ENCODE peak calls at places on chromosomes 13 and 19, in nine cellular contexts. One of them, this sample, is unnamed.

GRCh38 chr19:33812388-33813330 is 16.0 kb downstream of the KCTD15 start:
- DNase-seq in tibial artery: peak; percentile 56
- DNase-seq in CD8-positive, alpha-beta memory T cell: no peak
- DNase-seq in fibroblast of lung: no peak
- DNase-seq in lung: no peak
- DNase-seq in psoas muscle: no peak
- DNase-seq in trophoblast cell: no peak
- DNase-seq in osteoblast: peak; percentile 57
- DNase-seq in heart right ventricle: no peak
- DNase-seq in this sample: no peak

GRCh38 chr19:55554749-55555152 is 9.4 kb upstream of the SBK3 start:
- DNase-seq in tibial artery: no peak
- DNase-seq in CD8-positive, alpha-beta memory T cell: peak; percentile 8
- DNase-seq in fibroblast of lung: no peak
- DNase-seq in lung: no peak
- DNase-seq in psoas muscle: no peak
- DNase-seq in trophoblast cell: no peak
- DNase-seq in osteoblast: no peak
- DNase-seq in heart right ventricle: no peak
- DNase-seq in this sample: no peak

GRCh38 chr19:18292810-18293641 is 11.6 kb upstream of the JUND start:
- DNase-seq in tibial artery: peak; percentile 92
- DNase-seq in CD8-positive, alpha-beta memory T cell: peak; percentile 60
- DNase-seq in fibroblast of lung: peak; percentile 77
- DNase-seq in lung: peak; percentile 87
- DNase-seq in psoas muscle: peak; percentile 90
- DNase-seq in trophoblast cell: peak; percentile 99
- DNase-seq in osteoblast: peak; percentile 95
- DNase-seq in heart right ventricle: peak; percentile 89
- DNase-seq in this sample: peak; percentile 68

GRCh38 chr19:55857149-55857548 is 20.8 kb downstream of the NLRP4 start:
- DNase-seq in tibial artery: no peak
- DNase-seq in CD8-positive, alpha-beta memory T cell: no peak
- DNase-seq in fibroblast of lung: no peak
- DNase-seq in lung: no peak
- DNase-seq in psoas muscle: no peak
- DNase-seq in trophoblast cell: no peak
- DNase-seq in osteoblast: no peak
- DNase-seq in heart right ventricle: no peak
- DNase-seq in this sample: no peak

GRCh38 chr13:23701646-23702045 is 131.4 kb downstream of the TNFRSF19 start:
- DNase-seq in tibial artery: peak; percentile 93
- DNase-seq in CD8-positive, alpha-beta memory T cell: no peak
- DNase-seq in fibroblast of lung: peak; percentile 65
- DNase-seq in lung: peak; percentile 45
- DNase-seq in psoas muscle: peak; percentile 94
- DNase-seq in trophoblast cell: no peak
- DNase-seq in osteoblast: peak; percentile 99
- DNase-seq in heart right ventricle: peak; percentile 79
- DNase-seq in this sample: peak; percentile 77

GRCh38 chr19:41298327-41298964 is 11.5 kb upstream of the CCDC97 start:
- DNase-seq in tibial artery: peak; percentile 87
- DNase-seq in CD8-positive, alpha-beta memory T cell: peak; percentile 78
- DNase-seq in fibroblast of lung: peak; percentile 81
- DNase-seq in lung: peak; percentile 76
- DNase-seq in psoas muscle: peak; percentile 88
- DNase-seq in trophoblast cell: peak; percentile 98
- DNase-seq in osteoblast: peak; percentile 96
- DNase-seq in heart right ventricle: peak; percentile 81
- DNase-seq in this sample: peak; percentile 40

GRCh38 chr19:32828139-32828538 is 41.4 kb downstream of the SLC7A9 start:
- DNase-seq in tibial artery: no peak
- DNase-seq in CD8-positive, alpha-beta memory T cell: no peak
- DNase-seq in fibroblast of lung: no peak
- DNase-seq in lung: no peak
- DNase-seq in psoas muscle: no peak
- DNase-seq in trophoblast cell: no peak
- DNase-seq in osteoblast: no peak
- DNase-seq in heart right ventricle: no peak
- DNase-seq in this sample: no peak

GRCh38 chr19:12075538-12076139 is 11.1 kb downstream of the ZNF844 start:
- DNase-seq in tibial artery: no peak
- DNase-seq in CD8-positive, alpha-beta memory T cell: no peak
- DNase-seq in fibroblast of lung: peak; percentile 31
- DNase-seq in lung: no peak
- DNase-seq in psoas muscle: no peak
- DNase-seq in trophoblast cell: no peak
- DNase-seq in osteoblast: no peak
- DNase-seq in heart right ventricle: no peak
- DNase-seq in this sample: no peak

GRCh38 chr19:33224694-33225457 is 774 bp downstream of the SLC7A10 start:
- DNase-seq in tibial artery: no peak
- DNase-seq in CD8-positive, alpha-beta memory T cell: no peak
- DNase-seq in fibroblast of lung: no peak
- DNase-seq in lung: no peak
- DNase-seq in psoas muscle: peak; percentile 46
- DNase-seq in trophoblast cell: no peak
- DNase-seq in osteoblast: no peak
- DNase-seq in heart right ventricle: no peak
- DNase-seq in this sample: no peak

GRCh38 chr13:49711218-49711863 is 20.1 kb upstream of the EBPL start:
- DNase-seq in tibial artery: no peak
- DNase-seq in CD8-positive, alpha-beta memory T cell: no peak
- DNase-seq in fibroblast of lung: peak; percentile 96
- DNase-seq in lung: no peak
- DNase-seq in psoas muscle: no peak
- DNase-seq in trophoblast cell: no peak
- DNase-seq in osteoblast: no peak
- DNase-seq in heart right ventricle: no peak
- DNase-seq in this sample: no peak

GRCh38 chr13:57601536-57601935 is 30.0 kb upstream of the PCDH17 start:
- DNase-seq in tibial artery: no peak
- DNase-seq in CD8-positive, alpha-beta memory T cell: no peak
- DNase-seq in fibroblast of lung: no peak
- DNase-seq in lung: no peak
- DNase-seq in psoas muscle: no peak
- DNase-seq in trophoblast cell: no peak
- DNase-seq in osteoblast: no peak
- DNase-seq in heart right ventricle: no peak
- DNase-seq in this sample: no peak

GRCh38 chr19:28940751-28941500 is 272.0 kb downstream of the UQCRFS1 start:
- DNase-seq in tibial artery: no peak
- DNase-seq in CD8-positive, alpha-beta memory T cell: no peak
- DNase-seq in fibroblast of lung: peak; percentile 49
- DNase-seq in lung: no peak
- DNase-seq in psoas muscle: no peak
- DNase-seq in trophoblast cell: peak; percentile 51
- DNase-seq in osteoblast: no peak
- DNase-seq in heart right ventricle: no peak
- DNase-seq in this sample: no peak

GRCh38 chr19:48480151-48480475 is 10.9 kb downstream of the CYTH2 start:
- DNase-seq in tibial artery: peak; percentile 87
- DNase-seq in CD8-positive, alpha-beta memory T cell: no peak
- DNase-seq in fibroblast of lung: peak; percentile 29
- DNase-seq in lung: no peak
- DNase-seq in psoas muscle: peak; percentile 86
- DNase-seq in trophoblast cell: no peak
- DNase-seq in osteoblast: peak; percentile 87
- DNase-seq in heart right ventricle: peak; percentile 72
- DNase-seq in this sample: peak; percentile 72

GRCh38 chr13:19860884-19861655 is 2.4 kb downstream of the ZMYM5 start:
- DNase-seq in tibial artery: no peak
- DNase-seq in CD8-positive, alpha-beta memory T cell: no peak
- DNase-seq in fibroblast of lung: peak; percentile 55
- DNase-seq in lung: no peak
- DNase-seq in psoas muscle: no peak
- DNase-seq in trophoblast cell: peak; percentile 13
- DNase-seq in osteoblast: peak; percentile 83
- DNase-seq in heart right ventricle: no peak
- DNase-seq in this sample: no peak

GRCh38 chr13:34776984-34777913 is 164.8 kb upstream of the NBEA start:
- DNase-seq in tibial artery: no peak
- DNase-seq in CD8-positive, alpha-beta memory T cell: no peak
- DNase-seq in fibroblast of lung: no peak
- DNase-seq in lung: no peak
- DNase-seq in psoas muscle: no peak
- DNase-seq in trophoblast cell: no peak
- DNase-seq in osteoblast: peak; percentile 1
- DNase-seq in heart right ventricle: no peak
- DNase-seq in this sample: no peak

GRCh38 chr13:105709181-105709580 is 826.3 kb downstream of the EFNB2 start:
- DNase-seq in tibial artery: no peak
- DNase-seq in CD8-positive, alpha-beta memory T cell: no peak
- DNase-seq in fibroblast of lung: no peak
- DNase-seq in lung: no peak
- DNase-seq in psoas muscle: no peak
- DNase-seq in trophoblast cell: no peak
- DNase-seq in osteoblast: no peak
- DNase-seq in heart right ventricle: no peak
- DNase-seq in this sample: no peak

GRCh38 chr13:34913040-34913439 is 29.0 kb upstream of the NBEA start:
- DNase-seq in tibial artery: no peak
- DNase-seq in CD8-positive, alpha-beta memory T cell: no peak
- DNase-seq in fibroblast of lung: peak; percentile 2
- DNase-seq in lung: no peak
- DNase-seq in psoas muscle: no peak
- DNase-seq in trophoblast cell: no peak
- DNase-seq in osteoblast: no peak
- DNase-seq in heart right ventricle: no peak
- DNase-seq in this sample: no peak

DNA sequence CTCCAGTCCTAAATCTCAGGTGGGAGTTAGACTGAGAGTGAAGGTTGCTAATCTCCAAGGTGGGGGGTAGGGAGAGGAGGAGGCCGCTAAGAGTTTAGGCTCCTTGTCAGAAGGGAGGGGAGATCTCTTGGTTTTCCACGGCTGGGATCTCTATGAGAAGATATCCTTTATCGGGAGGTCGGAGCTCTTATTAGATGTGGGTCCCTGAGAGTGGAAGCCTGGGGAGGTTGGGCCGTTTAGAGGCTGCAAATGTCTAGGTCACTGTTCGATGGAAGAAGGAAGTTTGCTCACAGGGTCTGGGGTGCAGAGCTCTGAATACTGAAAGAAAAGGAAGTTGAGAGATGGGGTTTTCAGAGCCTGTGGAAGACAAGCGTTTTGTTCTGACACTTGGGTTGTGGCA is 3.8 kb downstream of the MYADM start:
- DNase-seq in tibial artery: no peak
- DNase-seq in CD8-positive, alpha-beta memory T cell: no peak
- DNase-seq in fibroblast of lung: no peak
- DNase-seq in lung: no peak
- DNase-seq in psoas muscle: no peak
- DNase-seq in trophoblast cell: no peak
- DNase-seq in osteoblast: peak; percentile 77
- DNase-seq in heart right ventricle: no peak
- DNase-seq in this sample: no peak
- H3K27ac ChIP-seq in tibial artery: no peak overlapping the region
- H3K27ac ChIP-seq in CD8-positive, alpha-beta memory T cell: peak overlapping the region; percentile 40
- H3K27ac ChIP-seq in fibroblast of lung: no peak overlapping the region
- H3K27ac ChIP-seq in lung: peak overlapping the region; percentile 24
- H3K27ac ChIP-seq in psoas muscle: no peak overlapping the region
- H3K27ac ChIP-seq in trophoblast cell: no peak overlapping the region
- H3K27ac ChIP-seq in osteoblast: no peak overlapping the region
- H3K27ac ChIP-seq in heart right ventricle: peak overlapping the region; percentile 78
- H3K27ac ChIP-seq in this sample: no peak overlapping the region

GRCh38 chr19:49685845-49686332 is 3.5 kb upstream of the ADM5 start:
- DNase-seq in tibial artery: no peak
- DNase-seq in CD8-positive, alpha-beta memory T cell: no peak
- DNase-seq in fibroblast of lung: no peak
- DNase-seq in lung: no peak
- DNase-seq in psoas muscle: no peak
- DNase-seq in trophoblast cell: no peak
- DNase-seq in osteoblast: peak; percentile 85
- DNase-seq in heart right ventricle: no peak
- DNase-seq in this sample: no peak
- H3K36me3 ChIP-seq in tibial artery: peaks cover 70% of the 10 kb centered on the region
- H3K36me3 ChIP-seq in CD8-positive, alpha-beta memory T cell: peaks cover 15% of the 10 kb centered on the region
- H3K36me3 ChIP-seq in fibroblast of lung: peaks cover 29% of the 10 kb centered on the region
- H3K36me3 ChIP-seq in lung: peaks cover 46% of the 10 kb centered on the region
- H3K36me3 ChIP-seq in psoas muscle: peaks cover 71% of the 10 kb centered on the region
- H3K36me3 ChIP-seq in trophoblast cell: peaks cover 70% of the 10 kb centered on the region
- H3K36me3 ChIP-seq in osteoblast: peaks cover 42% of the 10 kb centered on the region
- H3K36me3 ChIP-seq in heart right ventricle: peaks cover 18% of the 10 kb centered on the region
- H3K36me3 ChIP-seq in this sample: no peaks in the 10 kb centered on the region

DNA sequence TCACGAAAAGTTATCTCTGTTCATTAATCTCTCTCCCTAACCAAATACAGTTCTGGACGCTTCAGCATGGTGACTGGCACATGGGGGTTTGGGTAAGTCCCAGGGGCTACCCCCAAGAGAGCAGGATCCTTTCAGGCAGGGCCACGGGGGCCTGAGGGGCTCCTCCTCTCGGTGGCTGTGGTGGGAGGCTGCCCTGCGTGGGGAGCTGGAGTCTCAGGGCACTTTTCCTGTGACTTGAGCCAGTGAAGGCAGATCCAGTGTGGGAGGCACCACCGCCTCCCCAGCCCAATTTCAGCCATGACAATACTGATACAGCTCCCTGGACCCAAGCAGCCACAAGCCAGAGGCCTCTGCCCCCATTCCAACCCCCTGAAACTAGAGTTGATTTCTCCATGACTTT is 952 bp upstream of the SBNO2 start:
- DNase-seq in tibial artery: no peak
- DNase-seq in CD8-positive, alpha-beta memory T cell: no peak
- DNase-seq in fibroblast of lung: no peak
- DNase-seq in lung: no peak
- DNase-seq in psoas muscle: no peak
- DNase-seq in trophoblast cell: no peak
- DNase-seq in osteoblast: no peak
- DNase-seq in heart right ventricle: no peak
- DNase-seq in this sample: no peak
- H3K27ac ChIP-seq in tibial artery: no peak overlapping the region
- H3K27ac ChIP-seq in CD8-positive, alpha-beta memory T cell: no peak overlapping the region
- H3K27ac ChIP-seq in fibroblast of lung: no peak overlapping the region
- H3K27ac ChIP-seq in lung: peak overlapping the region; percentile 42
- H3K27ac ChIP-seq in psoas muscle: no peak overlapping the region
- H3K27ac ChIP-seq in trophoblast cell: no peak overlapping the region
- H3K27ac ChIP-seq in osteoblast: no peak overlapping the region
- H3K27ac ChIP-seq in heart right ventricle: no peak overlapping the region
- H3K27ac ChIP-seq in this sample: no peak overlapping the region

DNA sequence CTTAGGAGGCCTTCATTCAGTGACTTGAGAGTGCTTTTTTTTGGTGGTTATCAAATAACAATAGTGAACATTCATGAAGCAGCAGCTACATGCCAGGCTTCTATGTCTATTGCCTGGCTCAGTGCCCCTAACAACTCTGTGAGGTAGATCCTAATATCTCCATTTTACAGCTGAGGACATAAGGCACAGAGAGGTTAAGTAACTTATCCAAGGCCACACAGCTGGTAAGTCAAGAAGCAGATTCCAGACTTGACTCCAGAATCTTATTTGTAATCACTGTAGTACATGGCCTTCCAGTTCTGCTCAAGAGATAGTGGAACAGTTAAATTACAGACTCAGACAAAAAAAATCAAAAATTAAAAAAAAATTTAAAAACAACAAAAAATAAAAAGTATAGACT is 26.8 kb downstream of the CKM start:
- DNase-seq in tibial artery: no peak
- DNase-seq in CD8-positive, alpha-beta memory T cell: no peak
- DNase-seq in fibroblast of lung: no peak
- DNase-seq in lung: no peak
- DNase-seq in psoas muscle: no peak
- DNase-seq in trophoblast cell: no peak
- DNase-seq in osteoblast: no peak
- DNase-seq in heart right ventricle: no peak
- DNase-seq in this sample: no peak
- H3K36me3 ChIP-seq in tibial artery: peaks cover 63% of the 10 kb centered on the region
- H3K36me3 ChIP-seq in CD8-positive, alpha-beta memory T cell: peaks cover 7% of the 10 kb centered on the region
- H3K36me3 ChIP-seq in fibroblast of lung: peaks cover 1% of the 10 kb centered on the region
- H3K36me3 ChIP-seq in lung: peaks cover 29% of the 10 kb centered on the region
- H3K36me3 ChIP-seq in psoas muscle: peaks cover 7% of the 10 kb centered on the region
- H3K36me3 ChIP-seq in trophoblast cell: peaks cover 43% of the 10 kb centered on the region
- H3K36me3 ChIP-seq in osteoblast: peaks cover 32% of the 10 kb centered on the region
- H3K36me3 ChIP-seq in heart right ventricle: no peaks in the 10 kb centered on the region
- H3K36me3 ChIP-seq in this sample: no peaks in the 10 kb centered on the region

This sample was measured in gastrocnemius medialis.